ENCODE peak calls at places on chromosomes 5 and 9, in five cellular contexts. N is stimulated activated CD8-positive, alpha-beta memory T cell treated with anti-CD3 and anti-CD28 coated beads, Interleukin-7, amount 100 ng/mL, for 48 hours; R is naive thymus-derived CD8-positive, alpha-beta T cell; F is Calu3; K is activated T-cell treated with anti-CD3 and anti-CD28 coated beads, Interleukin-2, amount 50 U/mL, for 4 hours. X is an unnamed sample.

GRCh38 chr9:78994476-78994875 is 577.3 kb upstream of the TLE4 start:
- DNase-seq in N (no peak), K (no peak), R (no peak), F (no peak), X (no peak)

GRCh38 chr9:107750741-107751521 is 261.4 kb upstream of the KLF4 start:
- DNase-seq in R (no peak), F (peak), K (no peak), N (no peak), X (no peak)

GRCh38 chr5:113293613-113294340 is 141.0 kb downstream of the TSSK1B start:
- DNase-seq in R (no peak), N (no peak), F (no peak), K (no peak), X (no peak)

GRCh38 chr5:129460951-129461815 is 1.1 kb downstream of the ADAMTS19 start:
- DNase-seq in R (no peak), F (peak), K (no peak), N (no peak), X (no peak)

GRCh38 chr9:15246243-15246642 is 60.8 kb downstream of the TTC39B start:
- DNase-seq in K (no peak), F (no peak), N (no peak), R (no peak), X (no peak)

GRCh38 chr9:13279284-13280162 is at the start of gene MPDZ:
- DNase-seq in R (no peak), F (no peak), K (no peak), N (no peak), X (no peak)

GRCh38 chr5:150567031-150567680 is 59.2 kb downstream of the NDST1 start:
- DNase-seq in K (no peak), R (no peak), N (no peak), F (no peak), X (no peak)

GRCh38 chr9:119689879-119690278 is 320.6 kb upstream of the BRINP1 start:
- DNase-seq in F (no peak), N (no peak), R (no peak), K (no peak), X (no peak)

GRCh38 chr5:168656633-168657032 is 77.5 kb upstream of the PANK3 start:
- DNase-seq in N (no peak), R (no peak), F (peak), K (no peak), X (no peak)

GRCh38 chr9:129282308-129283211 is 104.5 kb upstream of the IER5L start:
- DNase-seq in N (no peak), F (no peak), K (no peak), R (no peak), X (no peak)

GRCh38 chr9:129336601-129337286 is 158.7 kb upstream of the IER5L start:
- DNase-seq in F (peak), R (no peak), K (peak), N (no peak), X (no peak)

GRCh38 chr5:139951296-139951924 is 91.7 kb downstream of the NRG2 start:
- DNase-seq in F (no peak), N (no peak), K (no peak), R (no peak), X (no peak)

GRCh38 chr9:101536351-101536750 is 2.7 kb downstream of the RNF20 start:
- DNase-seq in N (no peak), K (no peak), R (no peak), F (no peak), X (no peak)

GRCh38 chr5:102617857-102618187 is 119.0 kb upstream of the SLCO6A1 start:
- DNase-seq in N (no peak), R (no peak), K (no peak), F (no peak), X (no peak)

GRCh38 chr5:66864240-66864884 is 268.2 kb downstream of the MAST4 start:
- DNase-seq in R (no peak), F (no peak), K (no peak), N (peak), X (no peak)

GRCh38 chr9:69078581-69078980 is 43.0 kb downstream of the FXN start:
- DNase-seq in F (no peak), R (no peak), K (no peak), N (no peak), X (no peak)

GRCh38 chr9:107755267-107755666 is 265.7 kb upstream of the KLF4 start:
- DNase-seq in N (no peak), R (no peak), K (no peak), F (peak), X (no peak)